ENCODE peak calls at places on chromosomes 13 and 19, in four cellular contexts. R is neural progenitor cell, H is heart left ventricle, X is small intestine. C is an unnamed sample. For H3K4me1 and H3K27me3, the result is how much of the 10 kb centered on the place peaks cover.

GRCh38 chr13:80437212-80437611 is 96.3 kb upstream of the SPRY2 start:
- DNase-seq in X (no peak), H (no peak), R (no peak), C (no peak)

GRCh38 chr13:49567501-49567900 is 17.9 kb downstream of the RCBTB1 start:
- DNase-seq in H (no peak), R (no peak), X (no peak), C (no peak)

GRCh38 chr19:45528744-45529453 is 21.6 kb downstream of the VASP start:
- DNase-seq in X (peak), H (peak), R (peak), C (no peak)

GRCh38 chr19:17420267-17420924 is 549 bp downstream of the MVB12A start:
- DNase-seq in H (peak), R (peak), X (peak), C (no peak)

GRCh38 chr13:111143875-111144540 is 28.9 kb downstream of the ARHGEF7 start:
- DNase-seq in X (no peak), H (no peak), R (no peak), C (no peak)

GRCh38 chr13:113506025-113506685 is 15.6 kb upstream of the DCUN1D2 start:
- DNase-seq in X (no peak), R (no peak), H (no peak), C (no peak)

GRCh38 chr13:41587490-41587889 is 130.1 kb downstream of the RGCC start:
- DNase-seq in X (no peak), H (no peak), R (peak), C (no peak)

GRCh38 chr19:661427-662196 is 1.4 kb downstream of the RNF126 start:
- DNase-seq in X (peak), R (no peak), H (no peak), C (no peak)

GRCh38 chr19:2983351-2984195 is 6.2 kb downstream of the TLE6 start:
- DNase-seq in R (peak), H (peak), X (no peak), C (peak)

GRCh38 chr19:11295180-11295579 is 780 bp upstream of the TSPAN16 start:
- DNase-seq in X (no peak), R (no peak), H (no peak), C (no peak)

GRCh38 chr13:78934336-78934735 is 275.4 kb upstream of the OBI1 start:
- DNase-seq in R (no peak), X (no peak), H (no peak), C (no peak)

DNA sequence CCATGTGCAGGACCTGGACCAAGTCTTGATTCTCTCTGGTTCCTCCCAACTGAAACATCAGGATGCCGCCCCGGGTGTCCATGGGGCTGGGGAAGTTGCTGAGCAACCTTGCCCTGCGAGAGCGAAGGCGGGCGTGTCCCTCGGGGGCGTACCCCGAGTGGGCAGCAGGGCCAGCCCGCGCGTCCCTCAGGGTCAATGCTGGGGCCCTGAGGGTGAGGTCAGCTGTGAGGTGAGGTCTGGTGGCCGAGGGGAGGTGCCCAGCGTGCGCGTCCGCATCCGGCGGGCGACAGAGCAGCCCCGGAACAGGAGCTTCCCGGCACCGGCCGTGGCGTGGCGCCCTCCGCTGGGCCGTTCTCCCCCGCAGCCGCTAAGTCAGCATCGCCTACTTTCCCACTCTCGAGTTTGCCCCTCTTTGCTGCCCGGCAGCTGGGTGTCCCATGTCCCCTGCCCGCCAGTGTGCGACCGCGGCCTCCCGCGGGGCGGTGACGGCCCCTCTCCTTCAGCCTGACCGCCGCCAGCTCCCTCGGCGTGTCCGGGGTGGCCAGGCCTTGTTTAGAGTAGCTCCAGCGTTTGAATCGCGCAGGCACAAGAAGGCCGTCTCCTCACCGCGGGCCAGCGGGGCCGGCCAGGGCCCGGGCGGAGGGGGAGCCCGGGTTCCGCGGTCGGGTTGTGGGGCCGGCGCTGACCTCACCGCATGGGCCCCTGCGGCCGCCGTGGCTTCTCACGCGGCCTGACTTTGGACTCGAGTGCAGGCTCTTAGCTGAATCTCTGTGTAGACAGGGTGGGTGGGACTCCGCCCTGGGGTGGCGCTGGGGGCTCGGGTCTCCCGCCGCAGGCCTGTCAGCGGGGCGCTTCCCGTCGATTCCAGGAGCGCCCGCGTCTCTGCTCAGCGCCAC is 33.0 kb downstream of the GJA3 start:
- DNase-seq in R (peak), H (peak), X (peak), C (peak)
- H3K4me1 ChIP-seq in R (under half), H (under half), X (under half), C (under half)

DNA sequence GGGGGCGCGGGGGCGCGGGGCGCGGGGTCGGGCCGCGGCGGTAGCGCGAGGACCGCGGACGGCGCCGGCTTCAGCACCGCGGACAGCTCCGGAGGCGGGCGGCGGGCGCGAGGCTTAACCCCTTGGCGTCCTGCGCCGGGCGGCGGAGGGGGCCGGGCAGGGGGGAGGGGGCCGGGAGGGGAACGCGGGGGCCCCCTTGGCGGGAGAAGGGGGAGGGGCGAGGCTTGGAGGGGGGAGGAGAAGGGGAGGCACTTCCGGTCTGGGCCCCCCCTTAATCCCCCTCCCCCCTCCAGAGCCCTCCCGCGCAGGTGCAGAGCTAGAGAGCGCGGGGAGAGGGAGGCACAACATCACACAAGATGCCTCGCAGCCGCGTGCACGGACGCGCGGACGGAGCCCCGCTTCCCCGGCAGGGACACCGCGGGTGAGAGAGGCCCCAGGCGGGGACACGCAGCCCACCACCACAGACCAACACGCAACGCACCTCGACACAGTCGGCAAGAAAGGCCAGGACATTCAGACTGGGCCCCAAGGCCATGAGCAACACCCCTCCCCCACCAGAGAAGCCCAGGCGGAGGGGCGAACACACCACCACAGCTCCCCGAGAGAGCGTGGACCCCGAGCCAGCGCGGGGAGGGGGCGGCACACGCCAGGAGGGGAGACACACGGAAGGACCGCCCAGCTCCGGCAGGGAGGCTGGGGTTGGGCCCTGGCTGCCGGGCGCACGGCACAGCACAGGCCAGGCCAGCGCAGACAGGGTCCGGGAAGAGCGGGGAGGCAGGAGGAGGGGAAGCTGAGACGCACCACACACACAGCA is 24.1 kb downstream of the SHANK1 start:
- DNase-seq in H (no peak), R (peak), X (no peak), C (no peak)
- H3K27me3 ChIP-seq in H (under half), R (half or more), X (under half), C (under half)

GRCh38 chr19:8452446-8453123 is 7.8 kb downstream of the HNRNPM start:
- DNase-seq in X (no peak), H (no peak), R (no peak), C (no peak)

GRCh38 chr19:8453616-8454015 is 8.8 kb downstream of the HNRNPM start:
- DNase-seq in R (no peak), H (no peak), X (no peak), C (no peak)

GRCh38 chr19:8449830-8450229 is 5.1 kb downstream of the HNRNPM start:
- DNase-seq in R (peak), X (no peak), H (no peak), C (no peak)

GRCh38 chr19:8451885-8452284 is 7.1 kb downstream of the HNRNPM start:
- DNase-seq in R (peak), H (no peak), X (no peak), C (no peak)

GRCh38 chr19:8451377-8451776 is 6.6 kb downstream of the HNRNPM start:
- DNase-seq in R (no peak), X (no peak), H (no peak), C (no peak)
- H3K27ac ChIP-seq in R (peak), X (no peak), H (no peak), C (no peak)

DNA sequence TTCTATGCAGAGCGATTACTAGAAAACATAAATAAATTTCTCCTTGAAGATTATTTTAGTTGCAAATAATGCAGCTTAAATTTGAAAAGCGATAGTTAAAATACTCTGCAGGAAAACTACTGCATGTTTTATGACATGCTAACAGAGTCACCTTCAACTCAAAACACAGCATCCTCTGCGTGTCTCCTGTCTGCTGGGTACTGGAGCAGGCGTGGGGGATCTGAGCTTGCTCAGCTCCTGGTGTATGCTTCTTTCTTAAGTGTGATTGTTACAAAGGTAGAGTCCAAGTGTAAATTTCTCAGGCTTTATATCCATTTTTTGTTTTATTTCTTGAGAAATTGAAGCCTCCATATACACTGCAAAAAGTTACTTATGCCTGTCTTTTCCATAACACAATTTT is 15.3 kb downstream of the SPATA13 start:
- DNase-seq in R (no peak), H (no peak), X (no peak), C (no peak)
- H3K4me1 ChIP-seq in R (under half), H (under half), X (under half), C (under half)

DNA sequence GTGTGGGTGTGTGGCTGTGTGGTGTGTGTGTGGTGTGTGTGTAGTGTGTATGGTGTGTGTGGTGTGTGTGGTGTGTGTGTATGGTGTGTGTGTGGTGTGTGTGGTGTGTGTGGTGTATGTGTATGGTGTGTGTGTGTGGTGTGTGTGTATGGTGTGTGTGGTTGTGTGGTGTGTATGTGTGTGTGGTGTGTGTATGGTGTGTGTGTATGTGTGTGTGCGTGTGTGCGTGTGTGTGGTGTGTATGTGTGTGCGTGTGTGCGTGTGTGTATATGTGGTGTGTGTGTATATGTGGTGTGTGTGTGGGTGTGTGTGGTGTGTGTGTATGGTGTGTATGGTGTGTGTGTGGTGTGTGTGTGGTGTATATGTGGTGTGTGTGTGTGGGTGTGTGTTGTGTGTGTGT is 8.1 kb downstream of the SHISA7 start:
- DNase-seq in H (no peak), X (no peak), R (no peak), C (no peak)
- H3K27me3 ChIP-seq in H (half or more), X (under half), R (under half), C (under half)

DNA sequence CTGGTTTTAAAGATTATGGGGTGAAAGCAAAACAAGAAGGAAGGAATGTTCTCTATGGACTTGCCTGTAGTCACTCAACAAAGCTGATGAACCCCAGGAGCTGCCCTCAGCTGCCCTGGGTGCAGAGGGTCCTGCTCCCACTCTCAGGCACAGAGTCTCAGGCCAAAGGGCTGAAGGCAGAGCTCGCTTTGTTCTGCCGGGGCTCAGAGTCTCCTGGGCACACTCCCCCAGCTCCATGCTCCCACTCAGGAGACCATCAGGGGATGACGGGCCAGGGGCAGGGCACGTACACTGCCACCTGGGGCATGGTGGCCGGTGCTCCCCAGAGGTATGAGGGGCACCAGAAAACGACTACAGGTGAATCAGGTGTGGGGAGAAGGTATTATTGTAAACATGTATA is 46.8 kb upstream of the SPACA7 start:
- DNase-seq in X (no peak), H (no peak), R (no peak), C (no peak)
- H3K27ac ChIP-seq in X (no peak), H (no peak), R (no peak), C (no peak)